ENCODE peak calls at places on chromosomes 12 and 14, in ten cellular contexts. One of them, this sample, is unnamed.

GRCh38 chr12:108332791-108333382 is 6.2 kb downstream of the CMKLR1 start:
- DNase-seq in ELR: peak; percentile 27
- DNase-seq in suprapubic skin: no peak
- DNase-seq in GM04503: peak; percentile 11
- DNase-seq in activated CD4-positive, alpha-beta memory T cell treated with anti-CD3 and anti-CD28 coated beads, Interleukin-2, amount 10 ng/mL, durations not matched to agents 7 days and 5 days: no peak
- DNase-seq in foreskin fibroblast: peak; percentile 6
- DNase-seq in left cardiac atrium: peak; percentile 62
- DNase-seq in tibial nerve: no peak
- DNase-seq in stimulated activated CD4-positive, alpha-beta T cell treated with anti-CD3 and anti-CD28 coated beads, Interleukin-15, amount 100 ng/mL, for 1 hour: no peak
- DNase-seq in heart right ventricle: peak; percentile 59
- DNase-seq in this sample: peak; percentile 34

GRCh38 chr14:49623941-49624806 is 3.6 kb downstream of the MGAT2 start:
- DNase-seq in ELR: peak; percentile 44
- DNase-seq in suprapubic skin: no peak
- DNase-seq in GM04503: no peak
- DNase-seq in activated CD4-positive, alpha-beta memory T cell treated with anti-CD3 and anti-CD28 coated beads, Interleukin-2, amount 10 ng/mL, durations not matched to agents 7 days and 5 days: peak; percentile 40
- DNase-seq in foreskin fibroblast: peak; percentile 29
- DNase-seq in left cardiac atrium: no peak
- DNase-seq in tibial nerve: no peak
- DNase-seq in stimulated activated CD4-positive, alpha-beta T cell treated with anti-CD3 and anti-CD28 coated beads, Interleukin-15, amount 100 ng/mL, for 1 hour: no peak
- DNase-seq in heart right ventricle: no peak
- DNase-seq in this sample: no peak

GRCh38 chr12:120472521-120472920 is 3.0 kb upstream of the SRSF9 start:
- DNase-seq in ELR: no peak
- DNase-seq in suprapubic skin: no peak
- DNase-seq in GM04503: no peak
- DNase-seq in activated CD4-positive, alpha-beta memory T cell treated with anti-CD3 and anti-CD28 coated beads, Interleukin-2, amount 10 ng/mL, durations not matched to agents 7 days and 5 days: no peak
- DNase-seq in foreskin fibroblast: no peak
- DNase-seq in left cardiac atrium: no peak
- DNase-seq in tibial nerve: no peak
- DNase-seq in stimulated activated CD4-positive, alpha-beta T cell treated with anti-CD3 and anti-CD28 coated beads, Interleukin-15, amount 100 ng/mL, for 1 hour: no peak
- DNase-seq in heart right ventricle: no peak
- DNase-seq in this sample: no peak

GRCh38 chr12:67427336-67427735 is 158.2 kb downstream of the CAND1 start:
- DNase-seq in ELR: no peak
- DNase-seq in suprapubic skin: no peak
- DNase-seq in GM04503: no peak
- DNase-seq in activated CD4-positive, alpha-beta memory T cell treated with anti-CD3 and anti-CD28 coated beads, Interleukin-2, amount 10 ng/mL, durations not matched to agents 7 days and 5 days: no peak
- DNase-seq in foreskin fibroblast: no peak
- DNase-seq in left cardiac atrium: no peak
- DNase-seq in tibial nerve: no peak
- DNase-seq in stimulated activated CD4-positive, alpha-beta T cell treated with anti-CD3 and anti-CD28 coated beads, Interleukin-15, amount 100 ng/mL, for 1 hour: no peak
- DNase-seq in heart right ventricle: no peak
- DNase-seq in this sample: no peak

GRCh38 chr12:52575948-52576347 is 2.3 kb upstream of the KRT74 start:
- DNase-seq in ELR: no peak
- DNase-seq in suprapubic skin: no peak
- DNase-seq in GM04503: no peak
- DNase-seq in activated CD4-positive, alpha-beta memory T cell treated with anti-CD3 and anti-CD28 coated beads, Interleukin-2, amount 10 ng/mL, durations not matched to agents 7 days and 5 days: no peak
- DNase-seq in foreskin fibroblast: no peak
- DNase-seq in left cardiac atrium: no peak
- DNase-seq in tibial nerve: no peak
- DNase-seq in stimulated activated CD4-positive, alpha-beta T cell treated with anti-CD3 and anti-CD28 coated beads, Interleukin-15, amount 100 ng/mL, for 1 hour: no peak
- DNase-seq in heart right ventricle: no peak
- DNase-seq in this sample: no peak

GRCh38 chr14:35687335-35687939 is 121.7 kb downstream of the RALGAPA1 start:
- DNase-seq in ELR: peak; percentile 74
- DNase-seq in suprapubic skin: no peak
- DNase-seq in GM04503: no peak
- DNase-seq in activated CD4-positive, alpha-beta memory T cell treated with anti-CD3 and anti-CD28 coated beads, Interleukin-2, amount 10 ng/mL, durations not matched to agents 7 days and 5 days: peak; percentile 39
- DNase-seq in foreskin fibroblast: peak; percentile 69
- DNase-seq in left cardiac atrium: no peak
- DNase-seq in tibial nerve: no peak
- DNase-seq in stimulated activated CD4-positive, alpha-beta T cell treated with anti-CD3 and anti-CD28 coated beads, Interleukin-15, amount 100 ng/mL, for 1 hour: no peak
- DNase-seq in heart right ventricle: no peak
- DNase-seq in this sample: peak; percentile 33

GRCh38 chr14:33510991-33511390 is 439.9 kb downstream of the EGLN3 start:
- DNase-seq in ELR: no peak
- DNase-seq in suprapubic skin: no peak
- DNase-seq in GM04503: no peak
- DNase-seq in activated CD4-positive, alpha-beta memory T cell treated with anti-CD3 and anti-CD28 coated beads, Interleukin-2, amount 10 ng/mL, durations not matched to agents 7 days and 5 days: no peak
- DNase-seq in foreskin fibroblast: no peak
- DNase-seq in left cardiac atrium: no peak
- DNase-seq in tibial nerve: no peak
- DNase-seq in stimulated activated CD4-positive, alpha-beta T cell treated with anti-CD3 and anti-CD28 coated beads, Interleukin-15, amount 100 ng/mL, for 1 hour: no peak
- DNase-seq in heart right ventricle: no peak
- DNase-seq in this sample: no peak

GRCh38 chr12:107351716-107352115 is 258.4 kb upstream of the CRY1 start:
- DNase-seq in ELR: peak; percentile 56
- DNase-seq in suprapubic skin: no peak
- DNase-seq in GM04503: no peak
- DNase-seq in activated CD4-positive, alpha-beta memory T cell treated with anti-CD3 and anti-CD28 coated beads, Interleukin-2, amount 10 ng/mL, durations not matched to agents 7 days and 5 days: no peak
- DNase-seq in foreskin fibroblast: no peak
- DNase-seq in left cardiac atrium: no peak
- DNase-seq in tibial nerve: no peak
- DNase-seq in stimulated activated CD4-positive, alpha-beta T cell treated with anti-CD3 and anti-CD28 coated beads, Interleukin-15, amount 100 ng/mL, for 1 hour: no peak
- DNase-seq in heart right ventricle: no peak
- DNase-seq in this sample: no peak

GRCh38 chr12:71684081-71684480 is 1.8 kb upstream of the TMEM19 start:
- DNase-seq in ELR: no peak
- DNase-seq in suprapubic skin: no peak
- DNase-seq in GM04503: no peak
- DNase-seq in activated CD4-positive, alpha-beta memory T cell treated with anti-CD3 and anti-CD28 coated beads, Interleukin-2, amount 10 ng/mL, durations not matched to agents 7 days and 5 days: no peak
- DNase-seq in foreskin fibroblast: no peak
- DNase-seq in left cardiac atrium: no peak
- DNase-seq in tibial nerve: no peak
- DNase-seq in stimulated activated CD4-positive, alpha-beta T cell treated with anti-CD3 and anti-CD28 coated beads, Interleukin-15, amount 100 ng/mL, for 1 hour: no peak
- DNase-seq in heart right ventricle: no peak
- DNase-seq in this sample: no peak

GRCh38 chr12:57459055-57459749 is 383 bp upstream of the GLI1 start:
- DNase-seq in ELR: peak; percentile 95
- DNase-seq in suprapubic skin: peak; percentile 96
- DNase-seq in GM04503: peak; percentile 75
- DNase-seq in activated CD4-positive, alpha-beta memory T cell treated with anti-CD3 and anti-CD28 coated beads, Interleukin-2, amount 10 ng/mL, durations not matched to agents 7 days and 5 days: peak; percentile 93
- DNase-seq in foreskin fibroblast: peak; percentile 98
- DNase-seq in left cardiac atrium: peak; percentile 94
- DNase-seq in tibial nerve: peak; percentile 90
- DNase-seq in stimulated activated CD4-positive, alpha-beta T cell treated with anti-CD3 and anti-CD28 coated beads, Interleukin-15, amount 100 ng/mL, for 1 hour: peak; percentile 81
- DNase-seq in heart right ventricle: peak; percentile 95
- DNase-seq in this sample: peak; percentile 92

GRCh38 chr14:104885031-104885972 is 20.2 kb downstream of the CEP170B start:
- DNase-seq in ELR: no peak
- DNase-seq in suprapubic skin: no peak
- DNase-seq in GM04503: no peak
- DNase-seq in activated CD4-positive, alpha-beta memory T cell treated with anti-CD3 and anti-CD28 coated beads, Interleukin-2, amount 10 ng/mL, durations not matched to agents 7 days and 5 days: no peak
- DNase-seq in foreskin fibroblast: no peak
- DNase-seq in left cardiac atrium: peak; percentile 18
- DNase-seq in tibial nerve: no peak
- DNase-seq in stimulated activated CD4-positive, alpha-beta T cell treated with anti-CD3 and anti-CD28 coated beads, Interleukin-15, amount 100 ng/mL, for 1 hour: no peak
- DNase-seq in heart right ventricle: no peak
- DNase-seq in this sample: no peak

GRCh38 chr12:28870839-28871440 is 278.1 kb upstream of the FAR2 start:
- DNase-seq in ELR: no peak
- DNase-seq in suprapubic skin: no peak
- DNase-seq in GM04503: no peak
- DNase-seq in activated CD4-positive, alpha-beta memory T cell treated with anti-CD3 and anti-CD28 coated beads, Interleukin-2, amount 10 ng/mL, durations not matched to agents 7 days and 5 days: no peak
- DNase-seq in foreskin fibroblast: peak; percentile 30
- DNase-seq in left cardiac atrium: no peak
- DNase-seq in tibial nerve: no peak
- DNase-seq in stimulated activated CD4-positive, alpha-beta T cell treated with anti-CD3 and anti-CD28 coated beads, Interleukin-15, amount 100 ng/mL, for 1 hour: no peak
- DNase-seq in heart right ventricle: no peak
- DNase-seq in this sample: no peak

GRCh38 chr14:60646202-60646886 is 2.9 kb downstream of the SIX1 start:
- DNase-seq in ELR: no peak
- DNase-seq in suprapubic skin: no peak
- DNase-seq in GM04503: no peak
- DNase-seq in activated CD4-positive, alpha-beta memory T cell treated with anti-CD3 and anti-CD28 coated beads, Interleukin-2, amount 10 ng/mL, durations not matched to agents 7 days and 5 days: no peak
- DNase-seq in foreskin fibroblast: peak; percentile 45
- DNase-seq in left cardiac atrium: no peak
- DNase-seq in tibial nerve: no peak
- DNase-seq in stimulated activated CD4-positive, alpha-beta T cell treated with anti-CD3 and anti-CD28 coated beads, Interleukin-15, amount 100 ng/mL, for 1 hour: no peak
- DNase-seq in heart right ventricle: no peak
- DNase-seq in this sample: no peak

GRCh38 chr14:34496007-34496678 is 34.1 kb upstream of the SPTSSA start:
- DNase-seq in ELR: no peak
- DNase-seq in suprapubic skin: no peak
- DNase-seq in GM04503: no peak
- DNase-seq in activated CD4-positive, alpha-beta memory T cell treated with anti-CD3 and anti-CD28 coated beads, Interleukin-2, amount 10 ng/mL, durations not matched to agents 7 days and 5 days: no peak
- DNase-seq in foreskin fibroblast: no peak
- DNase-seq in left cardiac atrium: peak; percentile 69
- DNase-seq in tibial nerve: no peak
- DNase-seq in stimulated activated CD4-positive, alpha-beta T cell treated with anti-CD3 and anti-CD28 coated beads, Interleukin-15, amount 100 ng/mL, for 1 hour: no peak
- DNase-seq in heart right ventricle: peak; percentile 20
- DNase-seq in this sample: no peak

GRCh38 chr14:63435838-63436237 is 107.3 kb downstream of the PPP2R5E start:
- DNase-seq in ELR: no peak
- DNase-seq in suprapubic skin: peak; percentile 85
- DNase-seq in GM04503: peak; percentile 65
- DNase-seq in activated CD4-positive, alpha-beta memory T cell treated with anti-CD3 and anti-CD28 coated beads, Interleukin-2, amount 10 ng/mL, durations not matched to agents 7 days and 5 days: no peak
- DNase-seq in foreskin fibroblast: peak; percentile 88
- DNase-seq in left cardiac atrium: peak; percentile 50
- DNase-seq in tibial nerve: peak; percentile 35
- DNase-seq in stimulated activated CD4-positive, alpha-beta T cell treated with anti-CD3 and anti-CD28 coated beads, Interleukin-15, amount 100 ng/mL, for 1 hour: no peak
- DNase-seq in heart right ventricle: peak; percentile 42
- DNase-seq in this sample: peak; percentile 49

GRCh38 chr14:91284791-91285548 is 40.5 kb upstream of the GPR68 start:
- DNase-seq in ELR: peak; percentile 33
- DNase-seq in suprapubic skin: no peak
- DNase-seq in GM04503: no peak
- DNase-seq in activated CD4-positive, alpha-beta memory T cell treated with anti-CD3 and anti-CD28 coated beads, Interleukin-2, amount 10 ng/mL, durations not matched to agents 7 days and 5 days: no peak
- DNase-seq in foreskin fibroblast: peak; percentile 16
- DNase-seq in left cardiac atrium: no peak
- DNase-seq in tibial nerve: no peak
- DNase-seq in stimulated activated CD4-positive, alpha-beta T cell treated with anti-CD3 and anti-CD28 coated beads, Interleukin-15, amount 100 ng/mL, for 1 hour: no peak
- DNase-seq in heart right ventricle: no peak
- DNase-seq in this sample: no peak

GRCh38 chr12:25833657-25834056 is 124.8 kb upstream of the RASSF8 start:
- DNase-seq in ELR: peak; percentile 13
- DNase-seq in suprapubic skin: no peak
- DNase-seq in GM04503: no peak
- DNase-seq in activated CD4-positive, alpha-beta memory T cell treated with anti-CD3 and anti-CD28 coated beads, Interleukin-2, amount 10 ng/mL, durations not matched to agents 7 days and 5 days: no peak
- DNase-seq in foreskin fibroblast: peak; percentile 20
- DNase-seq in left cardiac atrium: no peak
- DNase-seq in tibial nerve: no peak
- DNase-seq in stimulated activated CD4-positive, alpha-beta T cell treated with anti-CD3 and anti-CD28 coated beads, Interleukin-15, amount 100 ng/mL, for 1 hour: no peak
- DNase-seq in heart right ventricle: no peak
- DNase-seq in this sample: no peak

GRCh38 chr12:25924535-25925001 is 33.9 kb upstream of the RASSF8 start:
- DNase-seq in ELR: peak; percentile 91
- DNase-seq in suprapubic skin: no peak
- DNase-seq in GM04503: no peak
- DNase-seq in activated CD4-positive, alpha-beta memory T cell treated with anti-CD3 and anti-CD28 coated beads, Interleukin-2, amount 10 ng/mL, durations not matched to agents 7 days and 5 days: no peak
- DNase-seq in foreskin fibroblast: peak; percentile 64
- DNase-seq in left cardiac atrium: no peak
- DNase-seq in tibial nerve: no peak
- DNase-seq in stimulated activated CD4-positive, alpha-beta T cell treated with anti-CD3 and anti-CD28 coated beads, Interleukin-15, amount 100 ng/mL, for 1 hour: no peak
- DNase-seq in heart right ventricle: no peak
- DNase-seq in this sample: no peak

GRCh38 chr12:91818236-91819131 is 327.2 kb downstream of the BTG1 start:
- DNase-seq in ELR: no peak
- DNase-seq in suprapubic skin: no peak
- DNase-seq in GM04503: no peak
- DNase-seq in activated CD4-positive, alpha-beta memory T cell treated with anti-CD3 and anti-CD28 coated beads, Interleukin-2, amount 10 ng/mL, durations not matched to agents 7 days and 5 days: no peak
- DNase-seq in foreskin fibroblast: peak; percentile 53
- DNase-seq in left cardiac atrium: no peak
- DNase-seq in tibial nerve: no peak
- DNase-seq in stimulated activated CD4-positive, alpha-beta T cell treated with anti-CD3 and anti-CD28 coated beads, Interleukin-15, amount 100 ng/mL, for 1 hour: no peak
- DNase-seq in heart right ventricle: no peak
- DNase-seq in this sample: no peak